ENCODE peak calls at places on chromosomes 11 and 22, in eight cellular contexts. One of them, this sample, is unnamed.

GRCh38 chr11:129374993-129375721 is 491 bp upstream of the BARX2 start:
- DNase-seq in fibroblast of pulmonary artery: no peak
- DNase-seq in heart right ventricle: no peak
- DNase-seq in suprapubic skin: no peak
- DNase-seq in left ventricle myocardium inferior: no peak
- DNase-seq in osteocyte: no peak
- DNase-seq in MM.1S: peak; percentile 96
- DNase-seq in IMR-90: no peak
- DNase-seq in this sample: peak; percentile 28

GRCh38 chr11:100932474-100933100 is 197.0 kb downstream of the PGR start:
- DNase-seq in osteocyte: no peak
- DNase-seq in IMR-90: peak; percentile 55
- DNase-seq in MM.1S: peak; percentile 51
- DNase-seq in left ventricle myocardium inferior: no peak
- DNase-seq in heart right ventricle: no peak
- DNase-seq in suprapubic skin: no peak
- DNase-seq in fibroblast of pulmonary artery: peak; percentile 63
- DNase-seq in this sample: peak; percentile 19

GRCh38 chr11:35192347-35192746 is 53.4 kb downstream of the CD44 start:
- DNase-seq in MM.1S: no peak
- DNase-seq in fibroblast of pulmonary artery: peak; percentile 53
- DNase-seq in suprapubic skin: no peak
- DNase-seq in IMR-90: peak; percentile 38
- DNase-seq in osteocyte: no peak
- DNase-seq in left ventricle myocardium inferior: peak; percentile 54
- DNase-seq in heart right ventricle: peak; percentile 58
- DNase-seq in this sample: no peak

GRCh38 chr11:67301951-67302516 is 1.3 kb upstream of the SSH3 start:
- DNase-seq in fibroblast of pulmonary artery: no peak
- DNase-seq in MM.1S: no peak
- DNase-seq in IMR-90: peak; percentile 68
- DNase-seq in left ventricle myocardium inferior: peak; percentile 64
- DNase-seq in osteocyte: no peak
- DNase-seq in heart right ventricle: peak; percentile 58
- DNase-seq in suprapubic skin: peak; percentile 78
- DNase-seq in this sample: no peak

GRCh38 chr11:99934008-99934407 is 753.1 kb upstream of the ARHGAP42 start:
- DNase-seq in osteocyte: no peak
- DNase-seq in heart right ventricle: no peak
- DNase-seq in suprapubic skin: no peak
- DNase-seq in IMR-90: no peak
- DNase-seq in MM.1S: no peak
- DNase-seq in fibroblast of pulmonary artery: peak; percentile 6
- DNase-seq in left ventricle myocardium inferior: no peak
- DNase-seq in this sample: no peak

GRCh38 chr11:96341237-96342130 is 1.5 kb downstream of the MAML2 start:
- DNase-seq in left ventricle myocardium inferior: peak; percentile 45
- DNase-seq in suprapubic skin: peak; percentile 81
- DNase-seq in heart right ventricle: peak; percentile 53
- DNase-seq in osteocyte: no peak
- DNase-seq in IMR-90: peak; percentile 56
- DNase-seq in fibroblast of pulmonary artery: peak; percentile 64
- DNase-seq in MM.1S: peak; percentile 85
- DNase-seq in this sample: peak; percentile 52

GRCh38 chr11:103870821-103871309 is 165.6 kb upstream of the DDI1 start:
- DNase-seq in left ventricle myocardium inferior: peak; percentile 48
- DNase-seq in fibroblast of pulmonary artery: peak; percentile 27
- DNase-seq in IMR-90: no peak
- DNase-seq in osteocyte: no peak
- DNase-seq in suprapubic skin: peak; percentile 85
- DNase-seq in MM.1S: no peak
- DNase-seq in heart right ventricle: peak; percentile 27
- DNase-seq in this sample: no peak

GRCh38 chr11:67357831-67358555 is 4.6 kb upstream of the POLD4 start:
- DNase-seq in MM.1S: no peak
- DNase-seq in heart right ventricle: no peak
- DNase-seq in osteocyte: no peak
- DNase-seq in left ventricle myocardium inferior: no peak
- DNase-seq in IMR-90: peak; percentile 71
- DNase-seq in fibroblast of pulmonary artery: peak; percentile 49
- DNase-seq in suprapubic skin: no peak
- DNase-seq in this sample: peak; percentile 2

GRCh38 chr22:22316589-22316988 is 72.0 kb downstream of the VPREB1 start:
- DNase-seq in IMR-90: no peak
- DNase-seq in left ventricle myocardium inferior: no peak
- DNase-seq in fibroblast of pulmonary artery: no peak
- DNase-seq in osteocyte: no peak
- DNase-seq in heart right ventricle: no peak
- DNase-seq in MM.1S: no peak
- DNase-seq in suprapubic skin: no peak
- DNase-seq in this sample: no peak

GRCh38 chr11:64741393-64742086 is 2.4 kb downstream of the RASGRP2 start:
- DNase-seq in fibroblast of pulmonary artery: no peak
- DNase-seq in heart right ventricle: no peak
- DNase-seq in IMR-90: no peak
- DNase-seq in MM.1S: no peak
- DNase-seq in left ventricle myocardium inferior: no peak
- DNase-seq in osteocyte: no peak
- DNase-seq in suprapubic skin: no peak
- DNase-seq in this sample: no peak

GRCh38 chr22:42280140-42280539 is 9.7 kb upstream of the TCF20 start:
- DNase-seq in suprapubic skin: peak; percentile 37
- DNase-seq in MM.1S: no peak
- DNase-seq in IMR-90: no peak
- DNase-seq in fibroblast of pulmonary artery: no peak
- DNase-seq in osteocyte: no peak
- DNase-seq in left ventricle myocardium inferior: no peak
- DNase-seq in heart right ventricle: no peak
- DNase-seq in this sample: peak; percentile 38

GRCh38 chr22:42279425-42280020 is 9.1 kb upstream of the TCF20 start:
- DNase-seq in osteocyte: no peak
- DNase-seq in IMR-90: no peak
- DNase-seq in left ventricle myocardium inferior: peak; percentile 1
- DNase-seq in suprapubic skin: peak; percentile 40
- DNase-seq in fibroblast of pulmonary artery: no peak
- DNase-seq in MM.1S: no peak
- DNase-seq in heart right ventricle: no peak
- DNase-seq in this sample: peak; percentile 12

GRCh38 chr22:42277232-42277753 is 6.8 kb upstream of the TCF20 start:
- DNase-seq in left ventricle myocardium inferior: no peak
- DNase-seq in suprapubic skin: no peak
- DNase-seq in heart right ventricle: no peak
- DNase-seq in IMR-90: no peak
- DNase-seq in MM.1S: no peak
- DNase-seq in fibroblast of pulmonary artery: no peak
- DNase-seq in osteocyte: no peak
- DNase-seq in this sample: no peak

GRCh38 chr22:42275970-42276369 is 5.5 kb upstream of the TCF20 start:
- DNase-seq in MM.1S: no peak
- DNase-seq in heart right ventricle: no peak
- DNase-seq in suprapubic skin: no peak
- DNase-seq in IMR-90: no peak
- DNase-seq in fibroblast of pulmonary artery: no peak
- DNase-seq in osteocyte: no peak
- DNase-seq in left ventricle myocardium inferior: no peak
- DNase-seq in this sample: no peak

DNA sequence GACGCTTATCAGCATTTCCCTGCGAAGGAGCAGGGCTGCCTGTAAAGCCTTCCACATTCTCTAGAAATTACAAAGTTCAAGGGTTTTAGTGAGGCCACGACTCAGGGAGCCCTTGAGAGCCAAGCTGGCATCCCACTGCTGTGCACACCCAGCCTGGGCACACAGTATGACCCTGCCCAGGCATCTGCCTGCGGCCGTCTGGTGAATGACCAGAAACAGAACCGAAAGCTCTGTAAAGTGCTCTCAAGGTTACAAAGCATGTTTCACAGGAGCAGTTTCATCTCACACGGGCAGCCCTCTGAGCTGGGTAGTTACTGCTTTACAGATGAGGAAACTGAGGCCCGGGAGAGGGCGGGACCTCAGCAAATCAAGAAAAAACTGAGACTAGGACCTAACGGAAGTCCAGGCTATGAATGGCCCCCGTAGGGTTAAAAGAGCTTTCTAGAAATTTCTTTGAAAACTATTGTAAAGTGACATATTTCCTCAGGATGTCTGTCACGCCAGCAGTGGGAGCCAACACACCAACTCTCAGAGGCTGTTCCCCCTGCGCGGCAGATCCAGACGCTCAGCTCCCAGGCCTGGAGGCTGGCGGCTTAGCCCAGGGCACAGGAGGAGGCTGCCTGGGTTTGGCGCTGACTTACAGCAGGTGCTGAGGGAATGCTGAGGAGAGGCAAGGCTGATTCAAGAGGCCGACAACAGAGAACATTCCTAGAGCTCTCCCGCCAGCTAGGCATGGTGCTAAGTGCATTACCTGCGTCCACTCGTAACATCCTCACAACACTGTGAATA is 7.7 kb upstream of the TCF20 start:
- DNase-seq in suprapubic skin: peak; percentile 52
- DNase-seq in MM.1S: peak; percentile 78
- DNase-seq in fibroblast of pulmonary artery: no peak
- DNase-seq in osteocyte: no peak
- DNase-seq in heart right ventricle: no peak
- DNase-seq in IMR-90: no peak
- DNase-seq in left ventricle myocardium inferior: no peak
- DNase-seq in this sample: peak; percentile 51
- TF ChIP-seq CTCF in suprapubic skin: no peak
- TF ChIP-seq CTCF in MM.1S: peak; percentile 50
- TF ChIP-seq CTCF in fibroblast of pulmonary artery: peak; percentile 16
- TF ChIP-seq CTCF in osteocyte: peak; percentile 35
- TF ChIP-seq CTCF in heart right ventricle: peak; percentile 27
- TF ChIP-seq CTCF in IMR-90: peak; percentile 25
- TF ChIP-seq CTCF in left ventricle myocardium inferior: no peak
- TF ChIP-seq CTCF in this sample: peak; percentile 28

GRCh38 chr11:80155412-80156017 is 714.7 kb upstream of the TENM4 start:
- DNase-seq in IMR-90: peak; percentile 37
- DNase-seq in MM.1S: peak; percentile 36
- DNase-seq in osteocyte: no peak
- DNase-seq in left ventricle myocardium inferior: no peak
- DNase-seq in heart right ventricle: no peak
- DNase-seq in suprapubic skin: no peak
- DNase-seq in fibroblast of pulmonary artery: peak; percentile 23
- DNase-seq in this sample: peak; percentile 15
- TF ChIP-seq CTCF in IMR-90: peak; percentile 80
- TF ChIP-seq CTCF in MM.1S: peak; percentile 62
- TF ChIP-seq CTCF in osteocyte: peak; percentile 62
- TF ChIP-seq CTCF in left ventricle myocardium inferior: peak; percentile 62
- TF ChIP-seq CTCF in heart right ventricle: peak; percentile 55
- TF ChIP-seq CTCF in suprapubic skin: peak; percentile 22
- TF ChIP-seq CTCF in fibroblast of pulmonary artery: peak; percentile 46
- TF ChIP-seq CTCF in this sample: peak; percentile 50

GRCh38 chr11:88102595-88102929 is 72.7 kb downstream of the RAB38 start:
- DNase-seq in MM.1S: no peak
- DNase-seq in fibroblast of pulmonary artery: peak; percentile 42
- DNase-seq in IMR-90: no peak
- DNase-seq in suprapubic skin: no peak
- DNase-seq in heart right ventricle: no peak
- DNase-seq in left ventricle myocardium inferior: no peak
- DNase-seq in osteocyte: no peak
- DNase-seq in this sample: no peak

GRCh38 chr11:88104408-88104807 is 70.8 kb downstream of the RAB38 start:
- DNase-seq in left ventricle myocardium inferior: no peak
- DNase-seq in heart right ventricle: no peak
- DNase-seq in osteocyte: no peak
- DNase-seq in IMR-90: no peak
- DNase-seq in MM.1S: no peak
- DNase-seq in fibroblast of pulmonary artery: no peak
- DNase-seq in suprapubic skin: no peak
- DNase-seq in this sample: no peak

GRCh38 chr11:88105952-88106351 is 69.3 kb downstream of the RAB38 start:
- DNase-seq in left ventricle myocardium inferior: no peak
- DNase-seq in MM.1S: no peak
- DNase-seq in fibroblast of pulmonary artery: no peak
- DNase-seq in IMR-90: no peak
- DNase-seq in heart right ventricle: no peak
- DNase-seq in osteocyte: no peak
- DNase-seq in suprapubic skin: no peak
- DNase-seq in this sample: no peak

GRCh38 chr11:88101881-88102594 is 73.2 kb downstream of the RAB38 start:
- DNase-seq in MM.1S: no peak
- DNase-seq in heart right ventricle: no peak
- DNase-seq in fibroblast of pulmonary artery: no peak
- DNase-seq in osteocyte: no peak
- DNase-seq in IMR-90: no peak
- DNase-seq in left ventricle myocardium inferior: no peak
- DNase-seq in suprapubic skin: no peak
- DNase-seq in this sample: no peak

DNA sequence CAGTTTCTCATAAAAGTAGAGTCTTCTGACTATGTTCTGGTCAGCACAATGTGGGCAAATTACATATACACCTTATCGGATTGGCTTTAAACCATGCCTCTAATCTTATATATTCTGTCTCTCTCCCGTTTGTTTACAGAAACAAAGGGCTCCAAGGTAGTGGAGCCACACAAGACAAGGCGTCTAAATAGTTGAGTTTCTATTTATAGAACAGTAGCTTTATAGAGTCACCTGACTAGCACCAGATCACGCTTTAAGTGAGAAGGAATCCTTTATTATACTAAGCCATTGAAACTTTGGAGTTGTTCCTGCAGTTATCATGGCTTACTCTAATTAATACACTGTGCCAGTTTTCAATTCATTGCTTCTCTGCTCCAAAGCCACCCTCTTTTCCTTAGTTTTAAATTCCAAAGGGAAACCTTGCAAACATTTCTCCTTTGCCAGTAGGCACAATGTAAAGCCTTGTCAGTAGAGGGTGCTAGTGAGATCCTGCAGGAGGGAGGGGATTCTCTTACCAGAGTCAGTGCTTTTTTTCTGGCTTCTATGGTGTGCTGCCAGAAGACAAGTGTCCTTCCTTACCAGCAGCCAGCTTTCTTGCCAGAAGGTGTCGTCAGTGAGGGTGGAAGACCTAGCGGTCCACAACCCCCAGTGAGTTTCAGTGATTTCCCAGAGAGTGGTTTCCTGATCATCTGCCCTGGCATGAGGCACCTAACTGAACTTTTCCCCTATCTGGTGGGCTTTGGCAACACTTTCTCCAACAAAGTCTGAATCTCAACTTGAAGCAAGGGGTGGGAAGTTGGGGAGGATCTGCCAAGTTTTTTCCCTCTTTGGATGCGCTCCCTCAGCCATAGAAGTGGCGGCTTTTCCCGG is 71.7 kb downstream of the RAB38 start:
- DNase-seq in left ventricle myocardium inferior: no peak
- DNase-seq in MM.1S: peak; percentile 57
- DNase-seq in fibroblast of pulmonary artery: peak; percentile 73
- DNase-seq in IMR-90: peak; percentile 58
- DNase-seq in heart right ventricle: peak; percentile 5
- DNase-seq in suprapubic skin: no peak
- DNase-seq in osteocyte: no peak
- DNase-seq in this sample: peak; percentile 16
- TF ChIP-seq CTCF in left ventricle myocardium inferior: peak; percentile 36
- TF ChIP-seq CTCF in MM.1S: peak; percentile 80
- TF ChIP-seq CTCF in fibroblast of pulmonary artery: peak; percentile 78
- TF ChIP-seq CTCF in IMR-90: peak; percentile 56
- TF ChIP-seq CTCF in heart right ventricle: no peak
- TF ChIP-seq CTCF in suprapubic skin: peak; percentile 39
- TF ChIP-seq CTCF in osteocyte: peak; percentile 57
- TF ChIP-seq CTCF in this sample: peak; percentile 65

DNA sequence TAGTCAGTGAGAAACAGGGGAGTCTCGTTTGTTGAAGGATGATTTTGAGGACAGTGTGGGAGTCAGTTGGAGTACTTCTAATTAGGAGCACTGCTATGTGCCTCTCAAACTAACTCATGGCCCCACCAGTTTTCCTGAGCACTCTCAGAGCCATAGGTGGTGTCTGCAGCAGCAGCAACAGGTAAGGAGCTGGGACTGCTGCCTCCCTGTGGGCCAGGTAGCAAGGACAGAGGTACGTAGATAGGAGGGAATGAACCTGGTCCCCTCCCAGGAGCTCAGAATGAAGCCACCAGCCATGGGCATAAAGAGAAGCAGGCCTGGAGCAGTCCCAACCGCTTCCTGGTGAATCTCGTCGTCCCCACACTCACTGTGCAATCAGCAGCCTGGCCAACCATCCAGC is 183.4 kb downstream of the BUD13 start:
- DNase-seq in osteocyte: no peak
- DNase-seq in IMR-90: no peak
- DNase-seq in left ventricle myocardium inferior: no peak
- DNase-seq in heart right ventricle: no peak
- DNase-seq in suprapubic skin: no peak
- DNase-seq in MM.1S: no peak
- DNase-seq in fibroblast of pulmonary artery: no peak
- DNase-seq in this sample: no peak
- TF ChIP-seq CTCF in osteocyte: no peak
- TF ChIP-seq CTCF in IMR-90: no peak
- TF ChIP-seq CTCF in left ventricle myocardium inferior: no peak
- TF ChIP-seq CTCF in heart right ventricle: no peak
- TF ChIP-seq CTCF in suprapubic skin: no peak
- TF ChIP-seq CTCF in MM.1S: no peak
- TF ChIP-seq CTCF in fibroblast of pulmonary artery: no peak
- TF ChIP-seq CTCF in this sample: no peak